ENCODE peak calls at places on chromosomes 16 and 17, in ten cellular contexts. D is EL; X is right atrium auricular region; Y is left cardiac atrium; P is neural crest cell; L is MV-4-11; Z is activated gamma-delta T cell treated with Interleukin-2 at 50 U/mL for 16 hours; V is stimulated activated CD8-positive, alpha-beta memory T cell treated with anti-CD3 and anti-CD28 coated beads, Interleukin-7, amount 100 ng/mL, for 24 hours; T is T1000; Q is head of caudate nucleus. F is an unnamed sample.

GRCh38 chr17:74177018-74177450 is 26.4 kb upstream of the RPL38 start:
- DNase-seq in D (peak), X (no peak), Y (no peak), P (no peak), L (no peak), Z (no peak), V (no peak), T (no peak), Q (no peak), F (peak)

GRCh38 chr17:61456688-61457225 is 4.5 kb downstream of the TBX4 start:
- DNase-seq in D (no peak), X (peak), Y (no peak), P (no peak), L (no peak), Z (no peak), V (no peak), T (no peak), Q (no peak), F (no peak)

GRCh38 chr16:79920685-79921084 is 320.1 kb upstream of the MAF start:
- DNase-seq in D (no peak), X (no peak), Y (no peak), P (no peak), L (no peak), Z (no peak), V (no peak), T (no peak), Q (no peak), F (no peak)

GRCh38 chr17:78242024-78242742 is 10.8 kb downstream of the TMEM235 start:
- DNase-seq in D (peak), X (no peak), Y (no peak), P (no peak), L (peak), Z (no peak), V (no peak), T (peak), Q (no peak), F (no peak)

GRCh38 chr17:50325906-50326305 is 20.0 kb upstream of the XYLT2 start:
- DNase-seq in D (no peak), X (no peak), Y (no peak), P (no peak), L (no peak), Z (no peak), V (no peak), T (no peak), Q (no peak), F (no peak)

GRCh38 chr17:58577696-58578095 is 63.3 kb upstream of the MTMR4 start:
- DNase-seq in D (peak), X (peak), Y (peak), P (peak), L (peak), Z (peak), V (peak), T (no peak), Q (peak), F (no peak)

GRCh38 chr16:66406534-66407368 is 20.3 kb upstream of the BEAN1 start:
- DNase-seq in D (peak), X (peak), Y (peak), P (peak), L (peak), Z (peak), V (peak), T (peak), Q (peak), F (peak)

GRCh38 chr17:1122681-1123396 is 56.9 kb downstream of the ABR start:
- DNase-seq in D (peak), X (peak), Y (peak), P (peak), L (peak), Z (peak), V (peak), T (peak), Q (peak), F (no peak)

GRCh38 chr17:53588317-53588716 is 234.4 kb upstream of the KIF2B start:
- DNase-seq in D (no peak), X (no peak), Y (no peak), P (no peak), L (no peak), Z (no peak), V (no peak), T (no peak), Q (no peak), F (no peak)

GRCh38 chr17:48990882-48991357 is 6.3 kb upstream of the IGF2BP1 start:
- DNase-seq in D (no peak), X (no peak), Y (no peak), P (no peak), L (no peak), Z (no peak), V (no peak), T (no peak), Q (no peak), F (no peak)

GRCh38 chr17:48215583-48216139 is 108.1 kb downstream of the SNX11 start:
- DNase-seq in D (peak), X (no peak), Y (no peak), P (peak), L (peak), Z (no peak), V (no peak), T (no peak), Q (no peak), F (no peak)

GRCh38 chr17:54992797-54993639 is 24.5 kb downstream of the STXBP4 start:
- DNase-seq in D (peak), X (no peak), Y (no peak), P (no peak), L (peak), Z (no peak), V (no peak), T (no peak), Q (no peak), F (no peak)

GRCh38 chr16:10984509-10984908 is 40.1 kb downstream of the CLEC16A start:
- DNase-seq in D (peak), X (no peak), Y (no peak), P (no peak), L (no peak), Z (no peak), V (no peak), T (peak), Q (no peak), F (no peak)

GRCh38 chr16:5025171-5025632 is 8.5 kb downstream of the NAGPA start:
- DNase-seq in D (no peak), X (no peak), Y (peak), P (peak), L (no peak), Z (no peak), V (no peak), T (no peak), Q (peak), F (no peak)

GRCh38 chr16:46729326-46729995 is 18.7 kb downstream of the MYLK3 start:
- DNase-seq in D (no peak), X (no peak), Y (no peak), P (no peak), L (no peak), Z (no peak), V (no peak), T (no peak), Q (no peak), F (peak)

GRCh38 chr16:9441021-9441420 is 349.6 kb downstream of the HAPSTR1 start:
- DNase-seq in D (no peak), X (no peak), Y (no peak), P (no peak), L (no peak), Z (no peak), V (no peak), T (no peak), Q (no peak), F (no peak)

GRCh38 chr16:894136-894535 is 76.6 kb downstream of the LMF1 start:
- DNase-seq in D (no peak), X (no peak), Y (peak), P (no peak), L (no peak), Z (no peak), V (no peak), T (no peak), Q (no peak), F (no peak)

GRCh38 chr17:28178800-28179199 is 136.3 kb downstream of the NLK start:
- DNase-seq in D (no peak), X (no peak), Y (no peak), P (no peak), L (no peak), Z (no peak), V (no peak), T (no peak), Q (no peak), F (no peak)

GRCh38 chr17:34434065-34434464 is 71.0 kb upstream of the CCL1 start:
- DNase-seq in D (no peak), X (no peak), Y (no peak), P (no peak), L (peak), Z (no peak), V (no peak), T (no peak), Q (no peak), F (no peak)

GRCh38 chr17:43170766-43171681 is at the start of gene NBR1:
- DNase-seq in D (peak), X (peak), Y (peak), P (peak), L (peak), Z (peak), V (peak), T (peak), Q (peak), F (peak)

GRCh38 chr17:64339516-64340475 is 50.9 kb downstream of the PECAM1 start:
- DNase-seq in D (no peak), X (no peak), Y (no peak), P (no peak), L (peak), Z (no peak), V (no peak), T (no peak), Q (no peak), F (no peak)

GRCh38 chr16:24491721-24492120 is 47.6 kb upstream of the RBBP6 start:
- DNase-seq in D (peak), X (no peak), Y (no peak), P (no peak), L (no peak), Z (no peak), V (no peak), T (peak), Q (no peak), F (no peak)

GRCh38 chr17:60269417-60269816 is 119.6 kb downstream of the CA4 start:
- DNase-seq in D (no peak), X (no peak), Y (no peak), P (no peak), L (no peak), Z (no peak), V (no peak), T (no peak), Q (no peak), F (no peak)

F was measured in kidney.